ENCODE peak calls at places on chromosomes 2 and 18, in eight cellular contexts. One of them, this sample, is unnamed.

GRCh38 chr2:102258386-102259074 is 52.8 kb upstream of the IL1RL1 start:
- DNase-seq in upper lobe of right lung: no peak
- DNase-seq in hepatocyte: peak
- DNase-seq in aorta: no peak
- DNase-seq in ovary: no peak
- DNase-seq in left ventricle myocardium inferior: no peak
- DNase-seq in H9: no peak
- DNase-seq in lower lobe of right lung: no peak
- DNase-seq in this sample: no peak

GRCh38 chr18:58205087-58205779 is 161.2 kb downstream of the NEDD4L start:
- DNase-seq in upper lobe of right lung: no peak
- DNase-seq in hepatocyte: no peak
- DNase-seq in aorta: no peak
- DNase-seq in ovary: peak
- DNase-seq in left ventricle myocardium inferior: no peak
- DNase-seq in H9: no peak
- DNase-seq in lower lobe of right lung: no peak
- DNase-seq in this sample: no peak

GRCh38 chr2:153871231-153872221 is at the start of gene GALNT13:
- DNase-seq in upper lobe of right lung: peak
- DNase-seq in hepatocyte: peak
- DNase-seq in aorta: peak
- DNase-seq in ovary: no peak
- DNase-seq in left ventricle myocardium inferior: peak
- DNase-seq in H9: peak
- DNase-seq in lower lobe of right lung: peak
- DNase-seq in this sample: peak

GRCh38 chr2:130744287-130745117 is 10.8 kb upstream of the AMER3 start:
- DNase-seq in upper lobe of right lung: no peak
- DNase-seq in hepatocyte: peak
- DNase-seq in aorta: no peak
- DNase-seq in ovary: no peak
- DNase-seq in left ventricle myocardium inferior: peak
- DNase-seq in H9: peak
- DNase-seq in lower lobe of right lung: no peak
- DNase-seq in this sample: no peak

GRCh38 chr18:10135302-10135926 is 221.6 kb downstream of the VAPA start:
- DNase-seq in upper lobe of right lung: no peak
- DNase-seq in hepatocyte: no peak
- DNase-seq in aorta: no peak
- DNase-seq in ovary: no peak
- DNase-seq in left ventricle myocardium inferior: no peak
- DNase-seq in H9: no peak
- DNase-seq in lower lobe of right lung: no peak
- DNase-seq in this sample: no peak

GRCh38 chr2:233801357-233802131 is 23.4 kb downstream of the MROH2A start:
- DNase-seq in upper lobe of right lung: no peak
- DNase-seq in hepatocyte: no peak
- DNase-seq in aorta: no peak
- DNase-seq in ovary: no peak
- DNase-seq in left ventricle myocardium inferior: no peak
- DNase-seq in H9: no peak
- DNase-seq in lower lobe of right lung: no peak
- DNase-seq in this sample: peak

GRCh38 chr2:240573071-240573515 is 4.8 kb downstream of the RNPEPL1 start:
- DNase-seq in upper lobe of right lung: peak
- DNase-seq in hepatocyte: no peak
- DNase-seq in aorta: peak
- DNase-seq in ovary: no peak
- DNase-seq in left ventricle myocardium inferior: peak
- DNase-seq in H9: no peak
- DNase-seq in lower lobe of right lung: peak
- DNase-seq in this sample: peak

GRCh38 chr2:10385501-10385900 is 62.6 kb downstream of the ODC1 start:
- DNase-seq in upper lobe of right lung: no peak
- DNase-seq in hepatocyte: no peak
- DNase-seq in aorta: no peak
- DNase-seq in ovary: no peak
- DNase-seq in left ventricle myocardium inferior: no peak
- DNase-seq in H9: no peak
- DNase-seq in lower lobe of right lung: no peak
- DNase-seq in this sample: no peak

GRCh38 chr2:20365249-20365817 is 14.7 kb upstream of the PUM2 start:
- DNase-seq in upper lobe of right lung: no peak
- DNase-seq in hepatocyte: no peak
- DNase-seq in aorta: no peak
- DNase-seq in ovary: no peak
- DNase-seq in left ventricle myocardium inferior: no peak
- DNase-seq in H9: no peak
- DNase-seq in lower lobe of right lung: no peak
- DNase-seq in this sample: no peak

GRCh38 chr2:107932986-107933385 is 53.3 kb upstream of the SLC5A7 start:
- DNase-seq in upper lobe of right lung: no peak
- DNase-seq in hepatocyte: peak
- DNase-seq in aorta: no peak
- DNase-seq in ovary: no peak
- DNase-seq in left ventricle myocardium inferior: no peak
- DNase-seq in H9: no peak
- DNase-seq in lower lobe of right lung: no peak
- DNase-seq in this sample: no peak

GRCh38 chr2:187547353-187547979 is 6.8 kb downstream of the TFPI start:
- DNase-seq in upper lobe of right lung: no peak
- DNase-seq in hepatocyte: peak
- DNase-seq in aorta: peak
- DNase-seq in ovary: peak
- DNase-seq in left ventricle myocardium inferior: peak
- DNase-seq in H9: no peak
- DNase-seq in lower lobe of right lung: no peak
- DNase-seq in this sample: no peak

GRCh38 chr2:74107071-74107470 is 40.6 kb downstream of the BOLA3 start:
- DNase-seq in upper lobe of right lung: no peak
- DNase-seq in hepatocyte: no peak
- DNase-seq in aorta: no peak
- DNase-seq in ovary: no peak
- DNase-seq in left ventricle myocardium inferior: no peak
- DNase-seq in H9: no peak
- DNase-seq in lower lobe of right lung: no peak
- DNase-seq in this sample: no peak

GRCh38 chr2:52365946-52366345 is 1334.0 kb upstream of the NRXN1 start:
- DNase-seq in upper lobe of right lung: no peak
- DNase-seq in hepatocyte: no peak
- DNase-seq in aorta: no peak
- DNase-seq in ovary: no peak
- DNase-seq in left ventricle myocardium inferior: no peak
- DNase-seq in H9: no peak
- DNase-seq in lower lobe of right lung: no peak
- DNase-seq in this sample: no peak

GRCh38 chr2:162050513-162050961 is 23.5 kb downstream of the DPP4 start:
- DNase-seq in upper lobe of right lung: no peak
- DNase-seq in hepatocyte: no peak
- DNase-seq in aorta: no peak
- DNase-seq in ovary: no peak
- DNase-seq in left ventricle myocardium inferior: no peak
- DNase-seq in H9: no peak
- DNase-seq in lower lobe of right lung: no peak
- DNase-seq in this sample: no peak

GRCh38 chr18:70422061-70422965 is 133.5 kb downstream of the SOCS6 start:
- DNase-seq in upper lobe of right lung: peak
- DNase-seq in hepatocyte: peak
- DNase-seq in aorta: peak
- DNase-seq in ovary: peak
- DNase-seq in left ventricle myocardium inferior: peak
- DNase-seq in H9: no peak
- DNase-seq in lower lobe of right lung: peak
- DNase-seq in this sample: no peak

GRCh38 chr2:226185613-226186211 is 613.9 kb downstream of the IRS1 start:
- DNase-seq in upper lobe of right lung: no peak
- DNase-seq in hepatocyte: no peak
- DNase-seq in aorta: no peak
- DNase-seq in ovary: no peak
- DNase-seq in left ventricle myocardium inferior: no peak
- DNase-seq in H9: no peak
- DNase-seq in lower lobe of right lung: no peak
- DNase-seq in this sample: no peak

GRCh38 chr2:156883828-156884615 is 373.5 kb upstream of the GALNT5 start:
- DNase-seq in upper lobe of right lung: no peak
- DNase-seq in hepatocyte: no peak
- DNase-seq in aorta: no peak
- DNase-seq in ovary: no peak
- DNase-seq in left ventricle myocardium inferior: no peak
- DNase-seq in H9: no peak
- DNase-seq in lower lobe of right lung: no peak
- DNase-seq in this sample: no peak

GRCh38 chr2:23326322-23326721 is 58.7 kb upstream of the KLHL29 start:
- DNase-seq in upper lobe of right lung: no peak
- DNase-seq in hepatocyte: no peak
- DNase-seq in aorta: no peak
- DNase-seq in ovary: no peak
- DNase-seq in left ventricle myocardium inferior: no peak
- DNase-seq in H9: no peak
- DNase-seq in lower lobe of right lung: no peak
- DNase-seq in this sample: no peak

GRCh38 chr2:232931636-232932035 is 61.6 kb downstream of the SNORC start:
- DNase-seq in upper lobe of right lung: no peak
- DNase-seq in hepatocyte: no peak
- DNase-seq in aorta: no peak
- DNase-seq in ovary: no peak
- DNase-seq in left ventricle myocardium inferior: no peak
- DNase-seq in H9: no peak
- DNase-seq in lower lobe of right lung: no peak
- DNase-seq in this sample: no peak

GRCh38 chr2:236982693-236983092 is 103.0 kb upstream of the COPS8 start:
- DNase-seq in upper lobe of right lung: no peak
- DNase-seq in hepatocyte: no peak
- DNase-seq in aorta: no peak
- DNase-seq in ovary: no peak
- DNase-seq in left ventricle myocardium inferior: no peak
- DNase-seq in H9: peak
- DNase-seq in lower lobe of right lung: no peak
- DNase-seq in this sample: no peak

GRCh38 chr2:1643220-1643619 is 101.1 kb downstream of the PXDN start:
- DNase-seq in upper lobe of right lung: no peak
- DNase-seq in hepatocyte: no peak
- DNase-seq in aorta: peak
- DNase-seq in ovary: no peak
- DNase-seq in left ventricle myocardium inferior: no peak
- DNase-seq in H9: no peak
- DNase-seq in lower lobe of right lung: no peak
- DNase-seq in this sample: no peak

GRCh38 chr2:177852389-177852788 is 220.2 kb downstream of the PDE11A start:
- DNase-seq in upper lobe of right lung: no peak
- DNase-seq in hepatocyte: no peak
- DNase-seq in aorta: no peak
- DNase-seq in ovary: no peak
- DNase-seq in left ventricle myocardium inferior: no peak
- DNase-seq in H9: no peak
- DNase-seq in lower lobe of right lung: no peak
- DNase-seq in this sample: no peak

GRCh38 chr2:44443510-44443909 is 81.8 kb downstream of the CAMKMT start:
- DNase-seq in upper lobe of right lung: no peak
- DNase-seq in hepatocyte: no peak
- DNase-seq in aorta: no peak
- DNase-seq in ovary: no peak
- DNase-seq in left ventricle myocardium inferior: no peak
- DNase-seq in H9: no peak
- DNase-seq in lower lobe of right lung: no peak
- DNase-seq in this sample: no peak

GRCh38 chr2:7060156-7060555 is 142.9 kb downstream of the RNF144A start:
- DNase-seq in upper lobe of right lung: no peak
- DNase-seq in hepatocyte: no peak
- DNase-seq in aorta: no peak
- DNase-seq in ovary: no peak
- DNase-seq in left ventricle myocardium inferior: no peak
- DNase-seq in H9: no peak
- DNase-seq in lower lobe of right lung: no peak
- DNase-seq in this sample: no peak

GRCh38 chr2:238817931-238818330 is 30.0 kb upstream of the TWIST2 start:
- DNase-seq in upper lobe of right lung: no peak
- DNase-seq in hepatocyte: no peak
- DNase-seq in aorta: no peak
- DNase-seq in ovary: no peak
- DNase-seq in left ventricle myocardium inferior: no peak
- DNase-seq in H9: peak
- DNase-seq in lower lobe of right lung: no peak
- DNase-seq in this sample: no peak

GRCh38 chr2:121502781-121503180 is 27.9 kb upstream of the RNU4ATAC start:
- DNase-seq in upper lobe of right lung: no peak
- DNase-seq in hepatocyte: no peak
- DNase-seq in aorta: no peak
- DNase-seq in ovary: no peak
- DNase-seq in left ventricle myocardium inferior: no peak
- DNase-seq in H9: no peak
- DNase-seq in lower lobe of right lung: no peak
- DNase-seq in this sample: no peak
- H3K27ac ChIP-seq in upper lobe of right lung: no peak
- H3K27ac ChIP-seq in hepatocyte: no peak
- H3K27ac ChIP-seq in aorta: no peak
- H3K27ac ChIP-seq in ovary: no peak
- H3K27ac ChIP-seq in left ventricle myocardium inferior: no peak
- H3K27ac ChIP-seq in H9: no peak
- H3K27ac ChIP-seq in lower lobe of right lung: no peak
- H3K27ac ChIP-seq in this sample: no peak

GRCh38 chr18:44765451-44765850 is 84.8 kb downstream of the SETBP1 start:
- DNase-seq in upper lobe of right lung: no peak
- DNase-seq in hepatocyte: no peak
- DNase-seq in aorta: no peak
- DNase-seq in ovary: no peak
- DNase-seq in left ventricle myocardium inferior: no peak
- DNase-seq in H9: no peak
- DNase-seq in lower lobe of right lung: no peak
- DNase-seq in this sample: no peak
- H3K27ac ChIP-seq in upper lobe of right lung: no peak
- H3K27ac ChIP-seq in hepatocyte: no peak
- H3K27ac ChIP-seq in aorta: no peak
- H3K27ac ChIP-seq in ovary: peak
- H3K27ac ChIP-seq in left ventricle myocardium inferior: no peak
- H3K27ac ChIP-seq in H9: no peak
- H3K27ac ChIP-seq in lower lobe of right lung: no peak
- H3K27ac ChIP-seq in this sample: no peak

GRCh38 chr2:207161247-207161646 is 4.5 kb downstream of the KLF7 start:
- DNase-seq in upper lobe of right lung: no peak
- DNase-seq in hepatocyte: no peak
- DNase-seq in aorta: no peak
- DNase-seq in ovary: no peak
- DNase-seq in left ventricle myocardium inferior: no peak
- DNase-seq in H9: no peak
- DNase-seq in lower lobe of right lung: no peak
- DNase-seq in this sample: no peak
- H3K27ac ChIP-seq in upper lobe of right lung: no peak
- H3K27ac ChIP-seq in hepatocyte: no peak
- H3K27ac ChIP-seq in aorta: peak
- H3K27ac ChIP-seq in ovary: no peak
- H3K27ac ChIP-seq in left ventricle myocardium inferior: peak
- H3K27ac ChIP-seq in H9: no peak
- H3K27ac ChIP-seq in lower lobe of right lung: peak
- H3K27ac ChIP-seq in this sample: no peak

GRCh38 chr18:73691624-73692023 is 456.0 kb downstream of the FBXO15 start:
- DNase-seq in upper lobe of right lung: no peak
- DNase-seq in hepatocyte: no peak
- DNase-seq in aorta: no peak
- DNase-seq in ovary: no peak
- DNase-seq in left ventricle myocardium inferior: no peak
- DNase-seq in H9: no peak
- DNase-seq in lower lobe of right lung: no peak
- DNase-seq in this sample: no peak
- H3K27ac ChIP-seq in upper lobe of right lung: no peak
- H3K27ac ChIP-seq in hepatocyte: no peak
- H3K27ac ChIP-seq in aorta: no peak
- H3K27ac ChIP-seq in ovary: no peak
- H3K27ac ChIP-seq in left ventricle myocardium inferior: peak
- H3K27ac ChIP-seq in H9: no peak
- H3K27ac ChIP-seq in lower lobe of right lung: peak
- H3K27ac ChIP-seq in this sample: no peak

GRCh38 chr18:48932462-48932818 is 18.3 kb downstream of the SMAD7 start:
- DNase-seq in upper lobe of right lung: no peak
- DNase-seq in hepatocyte: no peak
- DNase-seq in aorta: no peak
- DNase-seq in ovary: no peak
- DNase-seq in left ventricle myocardium inferior: no peak
- DNase-seq in H9: no peak
- DNase-seq in lower lobe of right lung: no peak
- DNase-seq in this sample: no peak
- H3K27ac ChIP-seq in upper lobe of right lung: peak
- H3K27ac ChIP-seq in hepatocyte: peak
- H3K27ac ChIP-seq in aorta: peak
- H3K27ac ChIP-seq in ovary: peak
- H3K27ac ChIP-seq in left ventricle myocardium inferior: peak
- H3K27ac ChIP-seq in H9: no peak
- H3K27ac ChIP-seq in lower lobe of right lung: peak
- H3K27ac ChIP-seq in this sample: peak

This sample was measured in spleen.